ENCODE peak calls at places on chromosomes 5 and 9, in four cellular contexts. C is thoracic aorta, Q is NT2/D1, M is colonic mucosa. B is an unnamed sample.

GRCh38 chr9:133087429-133088145 is 25.8 kb downstream of the CEL start:
- DNase-seq in C (no peak), Q (no peak), M (no peak), B (no peak)

GRCh38 chr9:128011071-128011817 is 30.5 kb upstream of the EEIG1 start:
- DNase-seq in C (no peak), Q (no peak), M (peak; percentile 33), B (no peak)

GRCh38 chr9:128160603-128160987 is 530 bp downstream of the BBLN start:
- DNase-seq in C (no peak), Q (no peak), M (no peak), B (no peak)

GRCh38 chr5:117624226-117624625 is 1049.6 kb upstream of the SEMA6A start:
- DNase-seq in C (no peak), Q (no peak), M (no peak), B (no peak)

GRCh38 chr5:126233256-126233655 is 190.0 kb upstream of the GRAMD2B start:
- DNase-seq in C (no peak), Q (no peak), M (no peak), B (no peak)

GRCh38 chr9:133050142-133050541 is 11.6 kb upstream of the CEL start:
- DNase-seq in C (no peak), Q (no peak), M (no peak), B (no peak)

GRCh38 chr5:157556615-157557418 is 18.8 kb downstream of the ADAM19 start:
- DNase-seq in C (no peak), Q (no peak), M (no peak), B (no peak)

GRCh38 chr9:104743377-104743985 is 4.0 kb upstream of the NIPSNAP3A start:
- DNase-seq in C (no peak), Q (peak; percentile 18), M (no peak), B (no peak)

GRCh38 chr5:167934561-167934971 is 356.9 kb upstream of the WWC1 start:
- DNase-seq in C (peak; percentile 6), Q (no peak), M (no peak), B (peak; percentile 25)

GRCh38 chr5:162288647-162289296 is 221.2 kb downstream of the GABRG2 start:
- DNase-seq in C (no peak), Q (no peak), M (no peak), B (no peak)

GRCh38 chr9:135533093-135533492 is 11.9 kb downstream of the LCN1 start:
- DNase-seq in C (no peak), Q (no peak), M (no peak), B (no peak)

GRCh38 chr9:119369670-119370366 is 583 bp upstream of the BRINP1 start:
- DNase-seq in C (no peak), Q (no peak), M (no peak), B (no peak)

GRCh38 chr5:81579525-81579924 is 171.4 kb downstream of the SSBP2 start:
- DNase-seq in C (no peak), Q (no peak), M (no peak), B (no peak)

GRCh38 chr5:64814073-64814472 is 45.3 kb downstream of the CWC27 start:
- DNase-seq in C (no peak), Q (no peak), M (no peak), B (no peak)

GRCh38 chr5:148734518-148734917 is 80.2 kb upstream of the HTR4 start:
- DNase-seq in C (no peak), Q (no peak), M (no peak), B (no peak)

GRCh38 chr9:4922101-4922500 is 63.0 kb upstream of the JAK2 start:
- DNase-seq in C (no peak), Q (no peak), M (no peak), B (no peak)

GRCh38 chr9:30075022-30075421 is 2309.4 kb upstream of the ACO1 start:
- DNase-seq in C (no peak), Q (no peak), M (no peak), B (no peak)

GRCh38 chr9:71814226-71814625 is 45.9 kb upstream of the CEMIP2 start:
- DNase-seq in C (no peak), Q (no peak), M (no peak), B (no peak)

GRCh38 chr9:69034071-69034470 is 1.5 kb upstream of the FXN start:
- DNase-seq in C (no peak), Q (no peak), M (no peak), B (no peak)

GRCh38 chr5:30749971-30750370 is 443.5 kb upstream of the CDH6 start:
- DNase-seq in C (no peak), Q (no peak), M (no peak), B (no peak)

GRCh38 chr9:88835038-88835466 is 156.2 kb upstream of the S1PR3 start:
- DNase-seq in C (no peak), Q (no peak), M (no peak), B (no peak)

GRCh38 chr5:80704221-80704620 is 49.4 kb upstream of the DHFR start:
- DNase-seq in C (no peak), Q (no peak), M (no peak), B (no peak)

GRCh38 chr9:93133641-93134017 is 422 bp downstream of the NINJ1 start:
- DNase-seq in C (peak; percentile 73), Q (no peak), M (peak; percentile 81), B (peak; percentile 91)

GRCh38 chr5:104184264-104184663 is 621.7 kb upstream of the NUDT12 start:
- DNase-seq in C (no peak), Q (no peak), M (no peak), B (no peak)
- H3K9me3 ChIP-seq in C (peaks cover 7% of the 10 kb centered on the region), Q (peaks cover 26% of the 10 kb centered on the region), M (no peaks in the 10 kb centered on the region), B (peaks cover 4% of the 10 kb centered on the region)

GRCh38 chr5:151068189-151068570 is 12.7 kb downstream of the TNIP1 start:
- DNase-seq in C (no peak), Q (no peak), M (no peak), B (no peak)
- H3K27me3 ChIP-seq in C (no peaks in the 10 kb centered on the region), Q (no peaks in the 10 kb centered on the region), M (no peaks in the 10 kb centered on the region), B (no peaks in the 10 kb centered on the region)

GRCh38 chr5:61440596-61440995 is 108.5 kb downstream of the ZSWIM6 start:
- DNase-seq in C (no peak), Q (no peak), M (no peak), B (no peak)
- H3K9me3 ChIP-seq in C (peaks cover 10% of the 10 kb centered on the region), Q (peaks cover 30% of the 10 kb centered on the region), M (peaks cover 6% of the 10 kb centered on the region), B (peaks cover 10% of the 10 kb centered on the region)

DNA sequence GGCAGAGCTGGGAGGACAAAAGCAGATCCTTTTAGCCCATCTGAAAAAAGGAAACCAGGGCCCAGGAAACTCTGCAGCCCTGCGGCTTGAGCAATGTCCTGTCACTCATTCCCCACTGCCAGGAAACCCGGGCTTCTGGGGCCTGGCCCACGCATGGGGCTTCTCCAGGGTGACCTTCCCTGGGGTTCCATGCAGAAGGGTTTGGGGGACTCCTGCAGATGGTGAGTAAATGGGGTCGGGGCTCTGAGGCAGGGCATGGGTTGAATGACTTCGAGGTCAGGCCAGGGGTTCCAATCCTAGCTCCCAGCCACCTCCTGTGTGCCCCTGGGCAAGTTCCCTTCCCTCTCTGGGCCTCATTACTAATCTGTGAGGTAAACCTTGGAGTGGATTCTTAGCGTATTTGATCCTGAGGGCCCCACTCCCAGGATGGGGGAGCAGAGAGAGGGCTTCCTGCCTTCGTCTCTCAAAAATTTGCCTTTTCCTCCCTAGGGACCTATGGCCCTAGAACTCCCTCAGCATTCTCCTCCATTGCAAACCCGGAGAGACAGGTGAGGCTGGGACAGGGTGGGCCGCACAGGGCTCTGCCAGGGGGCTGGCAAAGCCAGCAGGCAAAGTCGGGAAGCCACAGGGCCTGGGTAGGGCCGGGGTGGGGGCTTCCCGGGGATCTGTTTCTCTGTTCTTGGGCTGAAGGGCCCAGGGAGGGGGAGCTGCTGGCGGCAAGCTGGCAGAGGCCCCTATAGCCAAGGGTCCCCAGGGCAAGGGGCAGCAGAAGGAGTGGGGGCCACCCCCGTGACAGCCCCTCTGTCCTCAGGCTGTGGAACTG is 25.8 kb downstream of the ADGRD2 start:
- DNase-seq in C (no peak), Q (no peak), M (no peak), B (no peak)
- H3K27me3 ChIP-seq in C (no peaks in the 10 kb centered on the region), Q (peaks cover 18% of the 10 kb centered on the region), M (peaks cover 27% of the 10 kb centered on the region), B (no peaks in the 10 kb centered on the region)

GRCh38 chr5:140823475-140823874 is 2.1 kb downstream of the PCDHA5 start:
- DNase-seq in C (no peak), Q (no peak), M (no peak), B (peak; percentile 80)
- H3K9me3 ChIP-seq in C (peaks cover 21% of the 10 kb centered on the region), Q (no peaks in the 10 kb centered on the region), M (peaks cover 2% of the 10 kb centered on the region), B (peaks cover 22% of the 10 kb centered on the region)

DNA sequence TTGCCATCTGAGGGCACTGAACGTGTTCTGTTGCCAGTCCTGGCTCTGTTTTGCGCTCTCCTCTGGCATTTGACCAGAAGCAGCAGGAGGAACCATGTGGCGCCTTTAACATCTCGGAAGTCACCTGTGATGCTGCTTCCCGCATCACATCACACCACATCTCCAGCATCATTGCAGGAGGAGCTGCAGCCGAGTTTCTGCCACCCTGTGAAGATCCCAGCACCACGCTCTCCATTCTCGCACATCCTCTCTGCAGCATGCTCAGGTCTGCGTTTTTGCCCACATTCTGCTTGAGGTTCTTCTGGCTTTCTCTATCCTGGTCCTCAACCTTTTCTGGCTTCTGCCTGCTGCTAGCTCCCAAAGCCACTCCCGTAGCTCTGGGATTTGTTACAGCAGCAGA is 11.0 kb upstream of the IRX4 start:
- DNase-seq in C (no peak), Q (no peak), M (no peak), B (no peak)
- H3K27me3 ChIP-seq in C (no peaks in the 10 kb centered on the region), Q (peaks cover 15% of the 10 kb centered on the region), M (no peaks in the 10 kb centered on the region), B (no peaks in the 10 kb centered on the region)

DNA sequence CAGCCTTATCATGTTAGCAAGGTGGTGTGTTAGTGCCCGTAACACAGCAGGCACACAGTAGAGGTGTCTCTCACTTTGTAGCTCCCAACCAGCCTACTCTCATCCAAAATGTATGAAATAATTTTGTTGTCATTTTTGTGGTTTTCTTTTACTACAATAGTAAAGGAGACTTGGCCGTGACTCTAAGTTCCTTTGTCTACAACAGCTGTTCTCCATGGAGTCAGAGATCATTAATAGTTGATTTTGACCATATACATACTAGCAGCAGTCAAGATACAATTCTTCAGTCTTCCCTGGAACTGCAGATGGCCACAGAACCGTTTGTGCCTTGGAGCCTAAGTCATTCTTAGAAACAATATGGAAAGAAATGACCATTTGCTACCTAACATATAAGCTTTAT is 567.1 kb downstream of the TLR4 start:
- DNase-seq in C (no peak), Q (no peak), M (no peak), B (no peak)
- H3K9me3 ChIP-seq in C (no peaks in the 10 kb centered on the region), Q (no peaks in the 10 kb centered on the region), M (no peaks in the 10 kb centered on the region), B (no peaks in the 10 kb centered on the region)